ENCODE peak calls at places on chromosome 5, in eight cellular contexts. X, A, Q, G, V, T, N and H are unnamed samples.

GRCh38 chr5:137752873-137753226 is 1.3 kb downstream of the HNRNPA0 start:
- DNase-seq in G (no peak), T (no peak), X (no peak), N (no peak), A (no peak), Q (no peak), V (peak), H (no peak)

GRCh38 chr5:1827410-1828397 is 26.5 kb downstream of the NDUFS6 start:
- DNase-seq in T (no peak), Q (peak), A (no peak), N (peak), G (no peak), X (no peak), V (no peak), H (no peak)

GRCh38 chr5:73380710-73381586 is 67.6 kb downstream of the FOXD1 start:
- DNase-seq in N (no peak), X (no peak), G (no peak), V (no peak), A (no peak), Q (no peak), T (no peak), H (no peak)

GRCh38 chr5:7823601-7824000 is 27.3 kb downstream of the CFAP90 start:
- DNase-seq in G (no peak), A (no peak), X (no peak), V (no peak), T (no peak), Q (no peak), N (no peak), H (no peak)

GRCh38 chr5:72618699-72619098 is 111.5 kb upstream of the ZNF366 start:
- DNase-seq in Q (no peak), X (no peak), A (no peak), T (no peak), V (peak), G (no peak), N (no peak), H (no peak)

GRCh38 chr5:38642194-38642987 is 85.9 kb upstream of the LIFR start:
- DNase-seq in V (no peak), X (no peak), Q (no peak), N (no peak), T (no peak), G (peak), A (no peak), H (no peak)

GRCh38 chr5:167919268-167919560 is 372.2 kb upstream of the WWC1 start:
- DNase-seq in G (no peak), N (no peak), A (no peak), X (no peak), V (no peak), T (no peak), Q (no peak), H (no peak)

GRCh38 chr5:115241881-115242642 is 20.6 kb downstream of the PGGT1B start:
- DNase-seq in T (no peak), V (no peak), Q (no peak), G (no peak), X (no peak), N (no peak), A (no peak), H (no peak)

GRCh38 chr5:125399885-125400284 is 653.4 kb upstream of the ZNF608 start:
- DNase-seq in G (no peak), A (no peak), V (no peak), X (no peak), N (no peak), T (no peak), Q (no peak), H (no peak)

GRCh38 chr5:72378636-72379289 is 58.6 kb downstream of the PTCD2 start:
- DNase-seq in N (no peak), T (no peak), G (no peak), A (no peak), V (peak), Q (peak), X (peak), H (peak)

GRCh38 chr5:856531-857425 is 6.0 kb upstream of the ZDHHC11 start:
- DNase-seq in V (no peak), G (no peak), Q (no peak), A (no peak), T (no peak), X (no peak), N (no peak), H (peak)

GRCh38 chr5:2277886-2278285 is 395.2 kb upstream of the IRX4 start:
- DNase-seq in V (no peak), T (no peak), A (no peak), G (no peak), N (no peak), X (no peak), Q (no peak), H (no peak)

GRCh38 chr5:95895223-95895622 is 66.4 kb downstream of the ELL2 start:
- DNase-seq in A (no peak), N (no peak), X (no peak), T (no peak), Q (no peak), V (no peak), G (no peak), H (no peak)

GRCh38 chr5:35345222-35345621 is 114.9 kb upstream of the PRLR start:
- DNase-seq in G (no peak), Q (no peak), A (no peak), T (no peak), X (no peak), N (no peak), V (peak), H (no peak)

GRCh38 chr5:79109527-79110492 is 1.8 kb upstream of the BHMT start:
- DNase-seq in T (peak), A (peak), X (no peak), N (peak), G (no peak), Q (no peak), V (no peak), H (peak)

GRCh38 chr5:132067941-132068808 is 5.4 kb upstream of the CSF2 start:
- DNase-seq in X (no peak), V (no peak), T (no peak), N (no peak), Q (no peak), A (no peak), G (no peak), H (no peak)

GRCh38 chr5:135553688-135554462 is 18.1 kb upstream of the NEUROG1 start:
- DNase-seq in A (no peak), V (no peak), T (peak), Q (no peak), G (no peak), N (no peak), X (no peak), H (no peak)

GRCh38 chr5:113270081-113270480 is 164.7 kb downstream of the TSSK1B start:
- DNase-seq in X (no peak), Q (no peak), N (no peak), V (no peak), G (no peak), T (no peak), A (no peak), H (no peak)

GRCh38 chr5:169298193-169298592 is 2.7 kb downstream of the SLIT3 start:
- DNase-seq in Q (no peak), T (no peak), N (no peak), A (no peak), X (no peak), V (no peak), G (no peak), H (no peak)

GRCh38 chr5:86983208-86983607 is 284.5 kb upstream of the RASA1 start:
- DNase-seq in G (no peak), A (peak), Q (no peak), T (no peak), N (no peak), X (no peak), V (no peak), H (no peak)

GRCh38 chr5:111584651-111585050 is 72.3 kb upstream of the STARD4 start:
- DNase-seq in N (no peak), X (no peak), G (no peak), T (no peak), V (peak), Q (no peak), A (no peak), H (no peak)

GRCh38 chr5:175521313-175521833 is 43.0 kb downstream of the SFXN1 start:
- DNase-seq in Q (no peak), N (peak), G (no peak), X (no peak), A (no peak), V (no peak), T (no peak), H (no peak)

GRCh38 chr5:149063901-149064478 is 1.1 kb upstream of the SH3TC2 start:
- DNase-seq in X (no peak), A (no peak), N (no peak), V (no peak), T (no peak), Q (peak), G (no peak), H (no peak)

GRCh38 chr5:56686337-56687198 is 128.8 kb upstream of the MAP3K1 start:
- DNase-seq in N (peak), X (no peak), T (no peak), V (no peak), G (no peak), Q (no peak), A (peak), H (no peak)
- H3K27ac ChIP-seq in N (peak), X (no peak), T (peak), V (no peak), G (no peak), Q (peak), A (peak), H (no peak)

DNA sequence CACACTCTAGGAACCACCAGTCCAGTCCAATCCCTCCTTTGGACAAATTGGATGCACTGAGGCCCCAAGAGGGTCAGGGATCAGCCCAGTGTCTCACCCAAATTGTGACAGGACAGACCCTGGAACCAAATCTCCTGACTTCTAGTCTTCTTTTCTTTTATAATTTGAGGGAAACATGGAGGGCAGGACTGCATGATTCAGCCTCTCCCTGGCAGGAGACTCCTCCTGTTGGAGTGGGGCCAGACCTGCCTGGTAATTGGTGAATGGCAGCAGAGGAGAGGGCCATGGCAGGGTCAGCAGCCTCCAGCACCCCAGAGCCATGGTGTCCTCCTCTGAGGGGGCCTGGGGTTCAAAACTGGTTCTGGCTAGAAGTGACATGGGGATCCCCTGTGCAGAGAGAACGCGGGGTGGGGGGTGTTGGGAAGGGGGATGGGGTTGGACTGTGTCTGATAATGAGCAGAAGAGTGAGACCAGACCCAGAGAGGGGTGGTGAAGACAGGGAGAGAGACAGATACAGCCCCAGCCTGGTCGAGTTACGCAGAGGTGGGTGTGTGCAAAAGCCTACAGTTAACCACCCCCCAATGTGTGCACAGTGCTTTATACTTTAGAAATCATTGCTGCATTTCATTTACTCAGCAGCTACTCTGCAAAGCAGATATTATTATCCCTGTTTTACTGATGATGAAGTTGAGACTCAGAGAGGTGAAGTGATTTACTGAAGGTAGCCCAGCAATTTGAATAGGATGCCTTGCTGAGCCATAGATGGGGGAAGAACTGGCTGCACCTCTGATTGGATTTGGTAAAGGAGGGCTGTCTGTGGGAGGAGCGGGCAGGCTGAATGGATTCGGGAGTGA is 3.8 kb upstream of the SYNPO start:
- DNase-seq in A (no peak), N (no peak), V (peak), X (peak), T (peak), G (no peak), Q (peak), H (peak)
- H3K27ac ChIP-seq in A (no peak), N (no peak), V (no peak), X (peak), T (no peak), G (no peak), Q (peak), H (peak)

GRCh38 chr5:102262688-102263087 is 33.4 kb downstream of the SLCO4C1 start:
- DNase-seq in G (no peak), V (no peak), N (no peak), T (no peak), A (no peak), Q (no peak), X (no peak), H (no peak)
- H3K27ac ChIP-seq in G (no peak), V (no peak), N (no peak), T (no peak), A (no peak), Q (no peak), X (no peak), H (no peak)

GRCh38 chr5:172322028-172322965 is 38.7 kb upstream of the UBTD2 start:
- DNase-seq in Q (no peak), N (no peak), X (no peak), G (no peak), A (no peak), V (no peak), T (no peak), H (no peak)
- H3K27ac ChIP-seq in Q (no peak), N (no peak), X (no peak), G (no peak), A (no peak), V (no peak), T (no peak), H (no peak)

GRCh38 chr5:80799573-80799972 is 144.8 kb upstream of the DHFR start:
- DNase-seq in X (no peak), Q (no peak), V (no peak), A (no peak), G (no peak), N (no peak), T (no peak), H (no peak)

GRCh38 chr5:80798166-80798565 is 143.4 kb upstream of the DHFR start:
- DNase-seq in V (no peak), G (no peak), Q (no peak), T (no peak), X (no peak), A (no peak), N (no peak), H (no peak)

GRCh38 chr5:80797428-80798024 is 142.7 kb upstream of the DHFR start:
- DNase-seq in A (no peak), V (no peak), X (no peak), Q (no peak), N (no peak), T (no peak), G (no peak), H (no peak)

GRCh38 chr5:80799041-80799440 is 144.3 kb upstream of the DHFR start:
- DNase-seq in V (no peak), N (no peak), G (peak), A (no peak), T (no peak), X (no peak), Q (no peak), H (no peak)

GRCh38 chr5:80798633-80799032 is 143.8 kb upstream of the DHFR start:
- DNase-seq in T (no peak), Q (no peak), G (no peak), X (no peak), N (no peak), A (no peak), V (no peak), H (no peak)
- H3K27ac ChIP-seq in T (no peak), Q (no peak), G (peak), X (no peak), N (no peak), A (no peak), V (no peak), H (no peak)

GRCh38 chr5:134451618-134452505 is 40.2 kb upstream of the CDKN2AIPNL start:
- DNase-seq in T (peak), V (peak), N (no peak), Q (peak), X (peak), A (no peak), G (no peak), H (peak)
- H3K27ac ChIP-seq in T (no peak), V (no peak), N (no peak), Q (no peak), X (no peak), A (no peak), G (no peak), H (no peak)

GRCh38 chr5:103066346-103066745 is 53.6 kb downstream of the GIN1 start:
- DNase-seq in X (no peak), Q (no peak), A (no peak), T (no peak), V (no peak), G (no peak), N (no peak), H (no peak)

GRCh38 chr5:103057208-103058130 is 62.5 kb downstream of the GIN1 start:
- DNase-seq in A (no peak), G (no peak), Q (no peak), N (no peak), T (no peak), V (no peak), X (no peak), H (no peak)

GRCh38 chr5:103059525-103059924 is 60.4 kb downstream of the GIN1 start:
- DNase-seq in A (no peak), X (no peak), T (no peak), V (no peak), G (no peak), N (no peak), Q (no peak), H (no peak)

DNA sequence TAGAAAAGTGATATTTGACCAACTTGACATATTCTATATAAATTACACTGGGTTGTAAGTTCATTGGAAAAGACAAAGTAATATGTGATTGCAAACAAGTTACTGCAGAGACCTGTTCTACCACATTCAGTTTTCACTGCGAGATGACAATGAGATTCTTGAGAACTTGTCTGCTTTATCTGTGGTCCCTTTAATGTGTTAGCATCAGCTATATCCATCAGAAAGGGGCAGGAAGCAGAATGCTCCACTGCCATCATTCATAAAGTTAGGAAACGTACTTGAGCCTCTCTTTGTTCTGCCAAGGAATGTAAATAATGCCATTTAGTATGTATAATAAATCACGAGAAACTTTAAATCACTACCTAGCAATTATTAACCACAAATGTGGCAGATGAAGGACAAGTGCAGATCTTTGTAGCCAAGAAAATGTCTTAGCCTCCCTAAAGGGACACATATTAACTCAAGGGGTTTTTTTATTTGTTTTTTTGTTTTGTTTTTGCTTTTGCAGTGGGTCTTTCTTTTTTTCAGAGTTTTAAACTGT is 59.5 kb downstream of the GIN1 start:
- DNase-seq in N (no peak), V (no peak), Q (no peak), X (no peak), A (no peak), T (no peak), G (no peak), H (no peak)
- H3K27ac ChIP-seq in N (no peak), V (no peak), Q (no peak), X (no peak), A (no peak), T (no peak), G (no peak), H (no peak)

GRCh38 chr5:141135718-141136266 is 786 bp downstream of the PCDHB5 start:
- DNase-seq in Q (no peak), A (no peak), X (no peak), T (no peak), V (no peak), N (no peak), G (no peak), H (no peak)

DNA sequence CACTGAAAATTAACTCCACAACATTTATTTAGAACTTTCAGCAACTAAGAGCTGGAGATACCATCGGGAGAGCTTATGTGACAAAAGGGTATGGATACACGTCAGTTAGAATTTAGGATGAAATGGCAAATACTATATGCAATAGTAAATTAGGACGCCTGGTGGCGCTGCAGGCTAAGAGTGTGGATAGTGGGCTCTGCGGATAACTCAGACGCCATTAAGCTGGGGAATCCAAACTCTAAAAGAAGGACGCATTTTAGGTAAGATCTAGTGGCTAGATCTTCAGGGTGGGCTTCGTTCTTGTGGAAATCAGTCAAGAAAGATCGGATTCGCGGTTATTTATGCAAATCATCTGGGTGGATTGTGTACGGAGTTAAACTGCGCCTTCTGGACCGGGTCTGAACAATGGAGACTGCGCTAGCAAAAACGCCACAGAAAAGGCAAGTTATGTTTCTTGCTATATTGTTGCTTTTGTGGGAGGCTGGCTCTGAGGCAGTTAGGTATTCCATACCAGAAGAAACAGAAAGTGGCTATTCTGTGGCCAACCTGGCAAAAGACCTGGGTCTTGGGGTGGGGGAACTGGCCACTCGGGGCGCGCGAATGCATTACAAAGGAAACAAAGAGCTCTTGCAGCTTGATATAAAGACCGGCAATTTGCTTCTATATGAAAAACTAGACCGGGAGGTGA is at the start of gene PCDHB5:
- DNase-seq in X (peak), A (no peak), V (peak), N (peak), T (no peak), G (no peak), Q (no peak), H (no peak)
- H3K27ac ChIP-seq in X (no peak), A (no peak), V (no peak), N (no peak), T (no peak), G (no peak), Q (peak), H (no peak)

GRCh38 chr5:154652746-154653417 is 102.3 kb upstream of the LARP1 start:
- DNase-seq in G (no peak), X (no peak), N (no peak), A (no peak), V (no peak), T (no peak), Q (no peak), H (no peak)
- H3K27ac ChIP-seq in G (no peak), X (no peak), N (no peak), A (no peak), V (no peak), T (no peak), Q (no peak), H (no peak)